ENCODE peak calls at places on chromosomes 11 and 22, in ten cellular contexts. E is gastrocnemius medialis, N is body of pancreas, Q is endothelial cell of umbilical vein, M is GM12878, D is thyroid gland, P is ovary, H is H1, L is spleen, C is suprapubic skin. U is an unnamed sample.

GRCh38 chr11:67670316-67671210 is 3.9 kb downstream of the ALDH3B2 start:
- DNase-seq in E (no peak), N (no peak), Q (no peak), M (no peak), D (no peak), P (no peak), H (no peak), L (no peak), C (no peak), U (no peak)

GRCh38 chr11:67564230-67564629 is 19.4 kb upstream of the GSTP1 start:
- DNase-seq in E (no peak), N (no peak), Q (no peak), M (no peak), D (no peak), P (no peak), H (no peak), L (no peak), C (no peak), U (no peak)

GRCh38 chr11:117095301-117096139 is 2.7 kb downstream of the SIK3 start:
- DNase-seq in E (no peak), N (no peak), Q (no peak), M (no peak), D (no peak), P (no peak), H (no peak), L (no peak), C (no peak), U (no peak)

GRCh38 chr22:48782817-48783511 is 1044.7 kb downstream of the BRD1 start:
- DNase-seq in E (no peak), N (no peak), Q (no peak), M (no peak), D (no peak), P (no peak), H (peak), L (no peak), C (no peak), U (no peak)

GRCh38 chr11:110525883-110526282 is 96.1 kb downstream of the FDX1 start:
- DNase-seq in E (no peak), N (peak), Q (no peak), M (peak), D (peak), P (no peak), H (no peak), L (no peak), C (no peak), U (peak)

GRCh38 chr11:119728226-119728626 is 774 bp downstream of the NECTIN1 start:
- DNase-seq in E (no peak), N (peak), Q (peak), M (no peak), D (peak), P (peak), H (no peak), L (peak), C (no peak), U (no peak)

GRCh38 chr11:78424334-78425270 is 7.0 kb upstream of the GAB2 start:
- DNase-seq in E (no peak), N (no peak), Q (peak), M (peak), D (no peak), P (no peak), H (no peak), L (no peak), C (no peak), U (no peak)

GRCh38 chr11:87529486-87529885 is 491.8 kb downstream of the TMEM135 start:
- DNase-seq in E (no peak), N (no peak), Q (no peak), M (no peak), D (no peak), P (no peak), H (no peak), L (no peak), C (no peak), U (no peak)

GRCh38 chr11:86637976-86638375 is 34.4 kb downstream of the ME3 start:
- DNase-seq in E (no peak), N (no peak), Q (no peak), M (no peak), D (no peak), P (no peak), H (no peak), L (no peak), C (no peak), U (no peak)

GRCh38 chr11:73982595-73982989 is at the start of gene UCP2:
- DNase-seq in E (peak), N (peak), Q (no peak), M (no peak), D (peak), P (peak), H (no peak), L (peak), C (peak), U (peak)
- TF ChIP-seq POLR2A in E (no peak), N (no peak), Q (peak), M (peak), D (peak), P (no peak), H (no peak), L (no peak), C (no peak), U (no peak)

GRCh38 chr22:35567214-35567792 is 26.7 kb downstream of the RASD2 start:
- DNase-seq in E (no peak), N (no peak), Q (no peak), M (no peak), D (no peak), P (no peak), H (no peak), L (no peak), C (no peak), U (no peak)
- H3K27ac ChIP-seq in E (peak), N (no peak), Q (no peak), M (no peak), D (no peak), P (no peak), H (no peak), L (no peak), C (no peak), U (no peak)

GRCh38 chr11:131739243-131739882 is 368.9 kb downstream of the NTM start:
- DNase-seq in E (no peak), N (no peak), Q (no peak), M (no peak), D (no peak), P (no peak), H (no peak), L (no peak), C (no peak), U (no peak)
- TF ChIP-seq POLR2A in E (no peak), N (no peak), Q (no peak), M (no peak), D (no peak), P (no peak), H (no peak), L (no peak), C (no peak), U (no peak)

DNA sequence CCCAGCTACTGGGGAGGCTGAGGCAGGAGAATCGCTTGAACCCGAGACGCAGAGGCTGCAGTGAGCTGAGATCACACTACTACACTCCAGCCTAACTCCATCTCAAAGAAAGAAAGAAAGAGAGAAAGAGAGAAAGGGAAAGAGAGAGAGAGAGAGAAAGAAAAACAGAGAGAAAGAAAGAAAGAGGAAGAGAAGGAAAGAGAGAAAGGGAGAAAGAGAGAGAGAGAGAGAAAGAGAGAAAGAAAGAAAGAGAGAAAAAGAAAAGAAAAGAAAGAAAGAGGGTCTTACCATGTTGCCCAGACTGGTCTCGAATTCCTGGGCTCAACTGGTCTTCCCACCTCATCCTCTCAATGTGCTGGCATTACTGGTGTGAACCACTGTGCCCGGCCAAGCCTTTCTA is 22.3 kb downstream of the FBLN1 start:
- DNase-seq in E (no peak), N (no peak), Q (no peak), M (no peak), D (no peak), P (no peak), H (no peak), L (no peak), C (no peak), U (no peak)
- H3K27ac ChIP-seq in E (no peak), N (no peak), Q (no peak), M (no peak), D (no peak), P (no peak), H (no peak), L (no peak), C (peak), U (no peak)

GRCh38 chr22:27919222-27919942 is at the start of gene PITPNB:
- DNase-seq in E (peak), N (peak), Q (peak), M (peak), D (peak), P (peak), H (peak), L (peak), C (peak), U (peak)
- TF ChIP-seq POLR2A in E (peak), N (peak), Q (peak), M (peak), D (peak), P (peak), H (peak), L (no peak), C (no peak), U (peak)